ENCODE peak calls at places on chromosome X, in six cellular contexts. F, G, O, M, N and K are unnamed samples.

GRCh38 chrX:153430796-153431195 is 15.1 kb downstream of the TREX2 start:
- DNase-seq in G (no peak), M (no peak), F (no peak), N (no peak), O (no peak), K (no peak)

GRCh38 chrX:44873415-44874270 is 655 bp downstream of the KDM6A start:
- DNase-seq in M (peak; percentile 92), N (no peak), F (peak; percentile 8), O (peak; percentile 10), G (peak; percentile 16), K (peak; percentile 21)

GRCh38 chrX:45517090-45517973 is 316.7 kb upstream of the DIPK2B start:
- DNase-seq in F (no peak), G (no peak), N (no peak), O (no peak), M (no peak), K (no peak)

GRCh38 chrX:143121471-143121870 is 95.7 kb downstream of the SPANXN4 start:
- DNase-seq in M (no peak), F (no peak), O (no peak), N (no peak), G (no peak), K (no peak)

GRCh38 chrX:118847676-118848075 is 24.1 kb downstream of the ZCCHC12 start:
- DNase-seq in M (no peak), N (peak; percentile 81), O (no peak), F (peak; percentile 25), G (no peak), K (peak; percentile 82)

GRCh38 chrX:21883258-21883657 is 27.5 kb downstream of the YY2 start:
- DNase-seq in N (no peak), G (no peak), M (no peak), O (no peak), F (no peak), K (no peak)

GRCh38 chrX:74383611-74384010 is 37.7 kb upstream of the SLC16A2 start:
- DNase-seq in N (peak; percentile 35), M (no peak), O (no peak), G (peak; percentile 2), F (peak; percentile 8), K (peak; percentile 53)

GRCh38 chrX:130049821-130050220 is 60.5 kb downstream of the ELF4 start:
- DNase-seq in F (no peak), G (no peak), N (no peak), M (no peak), O (no peak), K (no peak)

GRCh38 chrX:332916-333610 is 14.5 kb upstream of the GTPBP6 start:
- DNase-seq in N (no peak), O (no peak), G (no peak), F (no peak), M (peak; percentile 65), K (no peak)

GRCh38 chrX:41435708-41436107 is 11.4 kb upstream of the NYX start:
- DNase-seq in N (no peak), M (no peak), F (no peak), O (no peak), G (no peak), K (no peak)

GRCh38 chrX:8783100-8784098 is 17.8 kb downstream of the FAM9A start:
- DNase-seq in N (no peak), M (peak; percentile 79), G (peak; percentile 21), O (no peak), F (no peak), K (peak; percentile 7)

GRCh38 chrX:18895157-18895952 is 88.6 kb downstream of the PHKA2 start:
- DNase-seq in F (peak; percentile 58), N (peak; percentile 45), M (peak; percentile 62), O (no peak), G (no peak), K (peak; percentile 70)

GRCh38 chrX:18676470-18676869 is 4.6 kb upstream of the RS1 start:
- DNase-seq in N (no peak), G (no peak), O (no peak), F (no peak), M (no peak), K (peak; percentile 30)

GRCh38 chrX:148600131-148600530 is 99.7 kb downstream of the AFF2 start:
- DNase-seq in M (no peak), F (no peak), G (no peak), N (no peak), O (no peak), K (peak; percentile 70)

GRCh38 chrX:122094611-122095010 is 1047.2 kb downstream of the GLUD2 start:
- DNase-seq in N (no peak), G (no peak), M (no peak), F (no peak), O (no peak), K (no peak)

GRCh38 chrX:41384041-41384705 is 50.2 kb downstream of the DDX3X start:
- DNase-seq in G (peak; percentile 24), N (no peak), F (peak; percentile 4), M (peak; percentile 88), O (no peak), K (no peak)

GRCh38 chrX:18151157-18151556 is 69.5 kb downstream of the BEND2 start:
- DNase-seq in M (no peak), G (no peak), O (no peak), N (no peak), F (no peak), K (no peak)

GRCh38 chrX:109839694-109840358 is 106.8 kb upstream of the ACSL4 start:
- DNase-seq in O (no peak), F (no peak), N (no peak), M (no peak), G (no peak), K (no peak)

GRCh38 chrX:45879512-45879911 is 665.7 kb downstream of the ZNF674 start:
- DNase-seq in O (no peak), G (no peak), M (no peak), F (no peak), N (no peak), K (no peak)

GRCh38 chrX:129665916-129666644 is 11.3 kb upstream of the APLN start:
- DNase-seq in M (no peak), G (no peak), O (no peak), F (no peak), N (no peak), K (no peak)

GRCh38 chrX:153735274-153735673 is 10.6 kb downstream of the ABCD1 start:
- DNase-seq in G (no peak), O (no peak), N (no peak), F (no peak), M (no peak), K (no peak)

GRCh38 chrX:3501833-3502535 is 155.5 kb upstream of the MXRA5 start:
- DNase-seq in M (no peak), F (peak; percentile 3), N (peak; percentile 25), G (no peak), O (no peak), K (no peak)

GRCh38 chrX:85003655-85004244 is at the start of gene APOOL:
- DNase-seq in M (peak; percentile 92), N (peak; percentile 89), G (peak; percentile 70), O (peak; percentile 33), F (peak; percentile 78), K (peak; percentile 81)

GRCh38 chrX:15202458-15203177 is 67.3 kb downstream of the ASB9 start:
- DNase-seq in F (no peak), O (no peak), M (no peak), G (no peak), N (no peak), K (no peak)

GRCh38 chrX:40151211-40152172 is 53.7 kb upstream of the BCOR start:
- DNase-seq in G (no peak), F (no peak), M (no peak), N (no peak), O (no peak), K (no peak)

GRCh38 chrX:69321789-69322188 is 156.5 kb upstream of the PJA1 start:
- DNase-seq in G (no peak), F (no peak), M (no peak), N (no peak), O (no peak), K (no peak)

GRCh38 chrX:135432881-135433521 is 11.3 kb downstream of the SMIM10L2A start:
- DNase-seq in F (no peak), O (no peak), N (peak; percentile 56), G (no peak), M (no peak), K (no peak)

GRCh38 chrX:2820131-2820771 is 8.5 kb upstream of the GYG2 start:
- DNase-seq in M (no peak), F (no peak), G (no peak), N (no peak), O (no peak), K (no peak)